ENCODE peak calls at places on chromosomes 13 and 19, in five cellular contexts. One of them, this sample, is unnamed.

GRCh38 chr13:77105051-77105450 is 78.1 kb upstream of the FBXL3 start:
- DNase-seq in fibroblast of lung: no peak
- DNase-seq in GM23338: no peak
- DNase-seq in HCT116: no peak
- DNase-seq in neural progenitor cell: no peak
- DNase-seq in this sample: no peak

GRCh38 chr13:96109125-96109524 is 19.2 kb downstream of the HS6ST3 start:
- DNase-seq in fibroblast of lung: no peak
- DNase-seq in GM23338: no peak
- DNase-seq in HCT116: no peak
- DNase-seq in neural progenitor cell: no peak
- DNase-seq in this sample: no peak

GRCh38 chr19:41866284-41866683 is 6.2 kb downstream of the RPS19 start:
- DNase-seq in fibroblast of lung: no peak
- DNase-seq in GM23338: no peak
- DNase-seq in HCT116: no peak
- DNase-seq in neural progenitor cell: no peak
- DNase-seq in this sample: no peak

GRCh38 chr19:709965-710714 is 1.4 kb downstream of the PALM start:
- DNase-seq in fibroblast of lung: no peak
- DNase-seq in GM23338: no peak
- DNase-seq in HCT116: no peak
- DNase-seq in neural progenitor cell: peak; percentile 22
- DNase-seq in this sample: no peak

GRCh38 chr13:101576452-101576851 is 124.0 kb downstream of the ITGBL1 start:
- DNase-seq in fibroblast of lung: peak; percentile 61
- DNase-seq in GM23338: no peak
- DNase-seq in HCT116: no peak
- DNase-seq in neural progenitor cell: no peak
- DNase-seq in this sample: peak; percentile 80

GRCh38 chr19:32404939-32405430 is 585 bp upstream of the DPY19L3 start:
- DNase-seq in fibroblast of lung: peak; percentile 41
- DNase-seq in GM23338: no peak
- DNase-seq in HCT116: no peak
- DNase-seq in neural progenitor cell: peak; percentile 84
- DNase-seq in this sample: no peak

GRCh38 chr19:1010586-1011510 is 10.1 kb downstream of the TMEM259 start:
- DNase-seq in fibroblast of lung: no peak
- DNase-seq in GM23338: no peak
- DNase-seq in HCT116: no peak
- DNase-seq in neural progenitor cell: no peak
- DNase-seq in this sample: no peak

GRCh38 chr13:23673354-23673753 is 103.1 kb downstream of the TNFRSF19 start:
- DNase-seq in fibroblast of lung: peak; percentile 99
- DNase-seq in GM23338: no peak
- DNase-seq in HCT116: no peak
- DNase-seq in neural progenitor cell: no peak
- DNase-seq in this sample: no peak

GRCh38 chr13:102651892-102652291 is 43.0 kb downstream of the METTL21C start:
- DNase-seq in fibroblast of lung: no peak
- DNase-seq in GM23338: no peak
- DNase-seq in HCT116: no peak
- DNase-seq in neural progenitor cell: no peak
- DNase-seq in this sample: no peak

GRCh38 chr13:25871389-25872125 is 180.3 kb downstream of the SHISA2 start:
- DNase-seq in fibroblast of lung: no peak
- DNase-seq in GM23338: no peak
- DNase-seq in HCT116: no peak
- DNase-seq in neural progenitor cell: no peak
- DNase-seq in this sample: no peak

GRCh38 chr19:39024875-39025641 is 7.3 kb downstream of the FBXO27 start:
- DNase-seq in fibroblast of lung: no peak
- DNase-seq in GM23338: no peak
- DNase-seq in HCT116: no peak
- DNase-seq in neural progenitor cell: no peak
- DNase-seq in this sample: no peak

GRCh38 chr19:6536138-6536671 is 5.4 kb downstream of the TNFSF9 start:
- DNase-seq in fibroblast of lung: peak; percentile 36
- DNase-seq in GM23338: peak; percentile 84
- DNase-seq in HCT116: peak; percentile 91
- DNase-seq in neural progenitor cell: peak; percentile 56
- DNase-seq in this sample: no peak

GRCh38 chr19:3788991-3789778 is 3.0 kb upstream of the MATK start:
- DNase-seq in fibroblast of lung: no peak
- DNase-seq in GM23338: no peak
- DNase-seq in HCT116: no peak
- DNase-seq in neural progenitor cell: no peak
- DNase-seq in this sample: no peak

GRCh38 chr19:16435999-16436650 is 35.6 kb downstream of the EPS15L1 start:
- DNase-seq in fibroblast of lung: peak; percentile 61
- DNase-seq in GM23338: no peak
- DNase-seq in HCT116: no peak
- DNase-seq in neural progenitor cell: no peak
- DNase-seq in this sample: no peak

GRCh38 chr13:30415430-30416030 is 6.8 kb upstream of the UBE2L5 start:
- DNase-seq in fibroblast of lung: peak; percentile 28
- DNase-seq in GM23338: no peak
- DNase-seq in HCT116: no peak
- DNase-seq in neural progenitor cell: no peak
- DNase-seq in this sample: no peak

GRCh38 chr13:45434556-45435371 is 16.6 kb upstream of the SLC25A30 start:
- DNase-seq in fibroblast of lung: no peak
- DNase-seq in GM23338: no peak
- DNase-seq in HCT116: no peak
- DNase-seq in neural progenitor cell: no peak
- DNase-seq in this sample: no peak

GRCh38 chr19:41441321-41441945 is 1.5 kb upstream of the ERICH4 start:
- DNase-seq in fibroblast of lung: no peak
- DNase-seq in GM23338: no peak
- DNase-seq in HCT116: no peak
- DNase-seq in neural progenitor cell: no peak
- DNase-seq in this sample: no peak

GRCh38 chr19:42271045-42271419 is 2.0 kb downstream of the CIC start:
- DNase-seq in fibroblast of lung: no peak
- DNase-seq in GM23338: no peak
- DNase-seq in HCT116: no peak
- DNase-seq in neural progenitor cell: no peak
- DNase-seq in this sample: no peak

GRCh38 chr13:27481766-27482165 is 31.4 kb upstream of the MTIF3 start:
- DNase-seq in fibroblast of lung: no peak
- DNase-seq in GM23338: peak; percentile 90
- DNase-seq in HCT116: peak; percentile 37
- DNase-seq in neural progenitor cell: peak; percentile 81
- DNase-seq in this sample: no peak

GRCh38 chr19:28426902-28427232 is 786.1 kb downstream of the UQCRFS1 start:
- DNase-seq in fibroblast of lung: peak; percentile 80
- DNase-seq in GM23338: no peak
- DNase-seq in HCT116: no peak
- DNase-seq in neural progenitor cell: peak; percentile 16
- DNase-seq in this sample: no peak

GRCh38 chr13:99425485-99426341 is 75.6 kb upstream of the TM9SF2 start:
- DNase-seq in fibroblast of lung: no peak
- DNase-seq in GM23338: no peak
- DNase-seq in HCT116: no peak
- DNase-seq in neural progenitor cell: no peak
- DNase-seq in this sample: no peak

GRCh38 chr19:10292789-10293636 is 3.3 kb downstream of the ICAM5 start:
- DNase-seq in fibroblast of lung: no peak
- DNase-seq in GM23338: peak; percentile 65
- DNase-seq in HCT116: no peak
- DNase-seq in neural progenitor cell: peak; percentile 49
- DNase-seq in this sample: no peak

GRCh38 chr13:24670927-24671326 is 9.3 kb upstream of the ATP12A start:
- DNase-seq in fibroblast of lung: peak; percentile 20
- DNase-seq in GM23338: peak; percentile 87
- DNase-seq in HCT116: peak; percentile 75
- DNase-seq in neural progenitor cell: peak; percentile 77
- DNase-seq in this sample: peak; percentile 29

GRCh38 chr13:22915442-22916082 is 265.2 kb upstream of the SGCG start:
- DNase-seq in fibroblast of lung: peak; percentile 65
- DNase-seq in GM23338: peak; percentile 84
- DNase-seq in HCT116: peak; percentile 22
- DNase-seq in neural progenitor cell: peak; percentile 84
- DNase-seq in this sample: no peak

GRCh38 chr13:77749481-77749880 is 52.0 kb downstream of the SLAIN1 start:
- DNase-seq in fibroblast of lung: peak; percentile 10
- DNase-seq in GM23338: no peak
- DNase-seq in HCT116: no peak
- DNase-seq in neural progenitor cell: peak; percentile 37
- DNase-seq in this sample: no peak

GRCh38 chr13:26067601-26068000 is 15.8 kb upstream of the SHISA2 start:
- DNase-seq in fibroblast of lung: no peak
- DNase-seq in GM23338: no peak
- DNase-seq in HCT116: no peak
- DNase-seq in neural progenitor cell: no peak
- DNase-seq in this sample: peak; percentile 57

GRCh38 chr19:4732680-4733114 is 9.1 kb upstream of the DPP9 start:
- DNase-seq in fibroblast of lung: peak; percentile 47
- DNase-seq in GM23338: peak; percentile 91
- DNase-seq in HCT116: peak; percentile 58
- DNase-seq in neural progenitor cell: peak; percentile 89
- DNase-seq in this sample: no peak

DNA sequence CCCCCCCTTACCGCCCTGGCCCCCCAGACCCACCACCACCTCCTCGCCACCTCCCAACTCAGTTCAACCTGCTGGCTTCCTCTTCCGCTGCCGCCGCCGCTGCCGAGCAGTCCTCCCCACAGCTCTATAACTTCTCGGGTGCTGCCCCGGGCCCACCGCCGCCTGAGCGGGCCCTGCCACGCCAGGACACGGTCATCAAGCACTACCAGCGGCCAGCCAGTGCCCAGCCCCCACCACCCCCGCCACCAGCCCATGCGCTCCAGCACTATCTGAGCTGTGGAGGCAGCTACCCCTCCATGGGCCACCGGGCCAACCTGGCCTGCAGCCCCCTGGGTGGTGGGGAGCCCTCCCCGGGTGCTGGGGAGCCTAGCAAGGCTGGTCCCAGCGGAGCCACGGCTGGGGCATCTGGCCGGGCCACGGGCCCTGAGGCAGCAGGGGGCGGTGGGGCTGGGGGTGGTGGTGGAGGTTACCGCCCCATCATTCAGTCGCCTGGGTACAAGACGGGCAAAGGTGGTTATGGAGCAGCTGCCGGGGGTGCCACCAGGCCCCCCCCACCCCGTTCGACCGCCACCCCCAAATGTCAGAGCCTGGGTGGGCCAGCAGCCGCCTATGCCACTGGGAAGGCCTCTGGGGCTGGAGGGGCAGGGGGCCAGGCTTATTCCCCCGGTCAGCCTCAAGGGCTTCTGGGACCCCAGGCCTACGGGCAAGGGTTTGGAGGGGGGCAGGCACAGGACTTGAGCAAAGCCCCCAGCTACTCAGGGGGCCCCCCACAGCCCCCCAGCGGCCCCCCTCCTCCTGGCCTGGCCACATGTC is 4.2 kb downstream of the PRR12 start:
- DNase-seq in fibroblast of lung: no peak
- DNase-seq in GM23338: no peak
- DNase-seq in HCT116: no peak
- DNase-seq in neural progenitor cell: no peak
- DNase-seq in this sample: no peak
- H3K36me3 ChIP-seq in fibroblast of lung: peaks cover 29% of the 10 kb centered on the region
- H3K36me3 ChIP-seq in GM23338: peaks cover 20% of the 10 kb centered on the region
- H3K36me3 ChIP-seq in HCT116: peaks cover 39% of the 10 kb centered on the region
- H3K36me3 ChIP-seq in neural progenitor cell: no peaks in the 10 kb centered on the region
- H3K36me3 ChIP-seq in this sample: peaks cover 10% of the 10 kb centered on the region

DNA sequence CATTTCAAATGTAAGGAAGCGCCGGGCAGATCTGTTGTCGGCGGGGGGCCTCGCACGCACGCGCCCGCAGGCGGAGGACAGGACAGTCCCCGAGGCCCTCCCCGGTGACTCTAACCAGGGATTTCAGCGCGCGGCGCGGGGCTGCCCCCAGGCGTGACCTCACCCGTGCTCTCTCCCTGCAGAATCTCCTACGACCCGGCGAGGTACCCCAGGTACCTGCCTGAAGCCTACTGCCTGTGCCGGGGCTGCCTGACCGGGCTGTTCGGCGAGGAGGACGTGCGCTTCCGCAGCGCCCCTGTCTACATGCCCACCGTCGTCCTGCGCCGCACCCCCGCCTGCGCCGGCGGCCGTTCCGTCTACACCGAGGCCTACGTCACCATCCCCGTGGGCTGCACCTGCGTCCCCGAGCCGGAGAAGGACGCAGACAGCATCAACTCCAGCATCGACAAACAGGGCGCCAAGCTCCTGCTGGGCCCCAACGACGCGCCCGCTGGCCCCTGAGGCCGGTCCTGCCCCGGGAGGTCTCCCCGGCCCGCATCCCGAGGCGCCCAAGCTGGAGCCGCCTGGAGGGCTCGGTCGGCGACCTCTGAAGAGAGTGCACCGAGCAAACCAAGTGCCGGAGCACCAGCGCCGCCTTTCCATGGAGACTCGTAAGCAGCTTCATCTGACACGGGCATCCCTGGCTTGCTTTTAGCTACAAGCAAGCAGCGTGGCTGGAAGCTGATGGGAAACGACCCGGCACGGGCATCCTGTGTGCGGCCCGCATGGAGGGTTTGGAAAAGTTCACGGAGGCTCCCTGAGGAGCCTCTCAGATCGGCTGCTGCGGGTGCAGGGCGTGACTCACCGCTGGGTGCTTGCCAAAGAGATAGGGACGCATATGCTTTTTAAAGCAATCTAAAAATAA is 18.2 kb downstream of the IL17D start:
- DNase-seq in fibroblast of lung: peak; percentile 66
- DNase-seq in GM23338: peak; percentile 85
- DNase-seq in HCT116: no peak
- DNase-seq in neural progenitor cell: peak; percentile 77
- DNase-seq in this sample: no peak
- TF ChIP-seq EZH2 in fibroblast of lung: no peak
- TF ChIP-seq EZH2 in GM23338: no peak
- TF ChIP-seq EZH2 in HCT116: no peak
- TF ChIP-seq EZH2 in neural progenitor cell: no peak
- TF ChIP-seq EZH2 in this sample: no peak

GRCh38 chr13:114264886-114265611 is 16.4 kb upstream of the UPF3A start:
- DNase-seq in fibroblast of lung: peak; percentile 87
- DNase-seq in GM23338: no peak
- DNase-seq in HCT116: no peak
- DNase-seq in neural progenitor cell: no peak
- DNase-seq in this sample: no peak
- TF ChIP-seq CTCF in fibroblast of lung: no peak
- TF ChIP-seq CTCF in GM23338: no peak
- TF ChIP-seq CTCF in HCT116: no peak
- TF ChIP-seq CTCF in neural progenitor cell: no peak
- TF ChIP-seq CTCF in this sample: no peak

GRCh38 chr19:13954185-13954584 is 1.9 kb downstream of the DCAF15 start:
- DNase-seq in fibroblast of lung: no peak
- DNase-seq in GM23338: no peak
- DNase-seq in HCT116: no peak
- DNase-seq in neural progenitor cell: no peak
- DNase-seq in this sample: no peak
- H3K36me3 ChIP-seq in fibroblast of lung: peaks cover 19% of the 10 kb centered on the region
- H3K36me3 ChIP-seq in GM23338: peaks cover 13% of the 10 kb centered on the region
- H3K36me3 ChIP-seq in HCT116: peaks cover 21% of the 10 kb centered on the region
- H3K36me3 ChIP-seq in neural progenitor cell: no peaks in the 10 kb centered on the region
- H3K36me3 ChIP-seq in this sample: peaks cover 4% of the 10 kb centered on the region

DNA sequence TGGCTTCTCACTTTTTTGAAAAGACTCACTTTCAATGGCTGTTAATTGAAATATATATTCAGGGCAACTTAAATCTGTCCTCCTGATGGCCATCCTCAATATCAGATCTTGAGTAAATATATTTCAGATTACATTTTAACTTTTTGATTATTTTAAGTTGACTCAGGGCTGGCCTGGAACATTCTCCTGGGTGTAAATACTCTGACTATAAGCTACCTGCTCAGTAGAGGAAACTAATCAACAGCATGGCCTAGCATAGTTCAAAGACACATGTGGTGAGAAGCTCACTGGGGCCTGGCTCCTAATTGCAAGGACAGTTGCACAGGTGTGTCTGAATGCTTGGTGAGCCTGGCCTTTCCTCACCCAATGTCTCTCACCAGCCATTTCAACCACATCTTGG is 5.5 kb upstream of the ZNF726 start:
- DNase-seq in fibroblast of lung: no peak
- DNase-seq in GM23338: no peak
- DNase-seq in HCT116: no peak
- DNase-seq in neural progenitor cell: no peak
- DNase-seq in this sample: no peak
- TF ChIP-seq EZH2 in fibroblast of lung: no peak
- TF ChIP-seq EZH2 in GM23338: no peak
- TF ChIP-seq EZH2 in HCT116: no peak
- TF ChIP-seq EZH2 in neural progenitor cell: no peak
- TF ChIP-seq EZH2 in this sample: no peak